ENCODE peak calls at places on chromosomes 12 and 14, in six cellular contexts. S is HL-60, H is tibial nerve, C is mammary epithelial cell, T is epithelial cell of esophagus, U is Caco-2. B is an unnamed sample.

GRCh38 chr12:56299308-56299852 is 750 bp downstream of the CS start:
- DNase-seq in U (no peak), C (peak), H (no peak), S (peak), T (peak), B (peak)

GRCh38 chr14:77598366-77599050 is 17.9 kb downstream of the SPTLC2 start:
- DNase-seq in S (no peak), U (peak), C (no peak), T (no peak), H (no peak), B (no peak)

GRCh38 chr12:46351861-46352595 is 20.5 kb downstream of the SLC38A2 start:
- DNase-seq in U (no peak), S (no peak), C (no peak), T (no peak), H (no peak), B (no peak)

GRCh38 chr12:109130755-109131521 is 14.6 kb downstream of the ACACB start:
- DNase-seq in C (no peak), T (no peak), S (no peak), U (no peak), H (no peak), B (no peak)

GRCh38 chr14:69153848-69154208 is 909 bp upstream of the DCAF5 start:
- DNase-seq in S (no peak), U (peak), T (peak), H (peak), C (no peak), B (no peak)

GRCh38 chr12:132278421-132279183 is 50.8 kb downstream of the GALNT9 start:
- DNase-seq in C (no peak), H (no peak), U (no peak), S (no peak), T (no peak), B (no peak)

GRCh38 chr12:83818888-83819287 is 1093.7 kb downstream of the SLC6A15 start:
- DNase-seq in T (peak), U (no peak), S (no peak), C (peak), H (no peak), B (no peak)

GRCh38 chr12:66232258-66232657 is 43.2 kb downstream of the IRAK3 start:
- DNase-seq in U (no peak), C (no peak), T (no peak), S (no peak), H (no peak), B (no peak)

GRCh38 chr14:68687746-68688145 is 105.1 kb downstream of the ZFP36L1 start:
- DNase-seq in T (peak), S (no peak), C (peak), H (no peak), U (peak), B (no peak)

GRCh38 chr14:42079911-42080310 is 473.2 kb downstream of the LRFN5 start:
- DNase-seq in S (no peak), U (no peak), C (no peak), H (no peak), T (no peak), B (no peak)

GRCh38 chr12:94098466-94098865 is 49.9 kb upstream of the PLXNC1 start:
- DNase-seq in S (no peak), T (peak), U (no peak), H (no peak), C (peak), B (no peak)

GRCh38 chr12:113248842-113249435 is 27.7 kb downstream of the TPCN1 start:
- DNase-seq in T (no peak), H (no peak), U (no peak), C (no peak), S (no peak), B (no peak)

GRCh38 chr14:56874375-56874774 is 64.1 kb upstream of the OTX2 start:
- DNase-seq in S (peak), H (no peak), T (peak), C (peak), U (peak), B (peak)

GRCh38 chr12:120399531-120399930 is 30.6 kb upstream of the MSI1 start:
- DNase-seq in S (no peak), T (peak), U (no peak), H (no peak), C (no peak), B (no peak)

DNA sequence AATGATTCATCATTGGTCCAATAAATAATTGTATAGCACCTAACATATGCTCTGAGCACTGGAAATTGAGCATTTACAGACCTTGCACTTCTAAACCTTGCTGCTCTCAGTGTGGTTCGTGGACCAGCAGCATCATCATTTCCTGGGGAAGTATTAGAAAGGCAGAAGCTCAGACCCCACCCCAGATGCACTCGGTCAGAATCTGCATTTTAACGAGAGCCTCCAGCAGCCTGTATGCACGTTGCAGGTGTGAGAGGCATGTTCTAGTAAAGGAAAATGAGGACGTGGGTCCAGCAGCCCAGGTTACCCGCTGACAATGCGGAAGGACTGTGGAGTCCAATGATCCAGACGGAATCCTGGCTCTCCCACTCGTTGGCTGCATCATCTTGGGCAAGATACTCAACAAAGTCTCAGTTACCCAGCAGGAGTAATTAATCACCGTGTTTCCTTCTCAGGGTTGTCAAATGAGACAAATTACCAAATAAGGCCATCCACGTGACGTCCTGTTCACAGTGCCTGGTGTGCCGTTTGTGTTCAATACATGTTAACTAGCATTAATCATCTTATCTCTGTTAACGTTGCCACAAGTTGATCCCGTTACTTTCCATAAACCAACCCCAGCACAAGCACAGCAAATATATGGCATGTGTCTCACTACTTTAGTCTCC is 49.2 kb upstream of the CCND2 start:
- DNase-seq in U (no peak), C (no peak), T (no peak), H (no peak), S (no peak), B (no peak)
- H3K4me3 ChIP-seq in U (no peak), C (no peak), T (no peak), H (no peak), S (no peak), B (no peak)

GRCh38 chr14:90060312-90060964 is 1.4 kb upstream of the KCNK13 start:
- DNase-seq in S (peak), U (peak), T (peak), H (no peak), C (peak), B (peak)
- TF ChIP-seq CTCF in S (peak), U (peak), T (no peak), H (no peak), C (peak), B (peak)

DNA sequence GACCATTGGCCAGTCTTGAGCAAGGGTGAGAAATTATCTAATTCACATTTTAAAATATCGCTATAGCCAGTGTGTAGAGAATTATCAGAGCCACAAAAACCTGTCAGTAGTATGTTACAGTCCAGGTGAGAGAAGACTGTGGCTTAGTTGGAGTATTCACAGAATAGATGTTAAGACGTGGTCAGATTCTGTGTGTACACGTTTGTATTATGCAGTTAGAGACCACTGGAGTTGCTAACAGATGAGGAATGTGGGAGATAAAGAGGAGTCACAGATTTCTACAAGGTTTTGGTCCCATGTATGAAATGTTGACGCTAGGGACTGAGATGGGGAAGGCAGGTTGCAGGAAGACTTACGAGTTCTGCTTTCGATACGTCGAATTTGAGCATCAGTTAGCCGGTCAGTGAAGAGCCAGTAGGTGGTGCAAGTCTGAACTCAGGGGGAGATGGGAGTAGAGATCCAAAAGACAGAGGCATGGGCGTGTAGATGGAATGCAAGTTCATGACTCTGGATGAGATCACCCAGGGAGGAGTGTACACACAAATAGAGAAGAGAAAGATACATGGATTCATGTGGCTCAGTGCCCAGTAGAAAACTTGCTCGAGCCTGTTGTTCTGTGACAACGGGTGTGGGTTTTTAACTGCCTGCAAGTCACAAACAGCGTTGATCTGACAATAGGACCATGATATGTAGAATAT is 114.8 kb upstream of the FLRT2 start:
- DNase-seq in S (no peak), T (peak), H (peak), U (peak), C (peak), B (peak)
- H3K4me3 ChIP-seq in S (no peak), T (no peak), H (no peak), U (no peak), C (peak), B (no peak)

GRCh38 chr12:31923063-31923412 is 36.2 kb upstream of the RESF1 start:
- DNase-seq in T (no peak), U (no peak), H (no peak), C (no peak), S (peak), B (no peak)
- TF ChIP-seq CTCF in T (no peak), U (no peak), H (no peak), C (no peak), S (no peak), B (no peak)

B was measured in LNCaP clone FGC.